ENCODE peak calls at places on chromosomes 3 and 15, in eight cellular contexts. One of them, this sample, is unnamed. For H3K36me3, the result is how much of the 10 kb centered on the place peaks cover.

GRCh38 chr3:126098391-126098858 is 14.5 kb upstream of the SLC41A3 start:
- ATAC-seq in PC-3: no peak
- ATAC-seq in K562: no peak
- ATAC-seq in IMR-90: peak
- ATAC-seq in aorta: no peak
- ATAC-seq in lower lobe of right lung: no peak
- ATAC-seq in HCT116: no peak
- ATAC-seq in gastrocnemius medialis: peak
- ATAC-seq in this sample: no peak

GRCh38 chr15:81294501-81294850 is 29.5 kb downstream of the STARD5 start:
- ATAC-seq in PC-3: no peak
- ATAC-seq in K562: peak
- ATAC-seq in IMR-90: no peak
- ATAC-seq in aorta: peak
- ATAC-seq in lower lobe of right lung: peak
- ATAC-seq in HCT116: no peak
- ATAC-seq in gastrocnemius medialis: no peak
- ATAC-seq in this sample: no peak

GRCh38 chr3:16824085-16824696 is 60.6 kb upstream of the PLCL2 start:
- ATAC-seq in PC-3: no peak
- ATAC-seq in K562: no peak
- ATAC-seq in IMR-90: no peak
- ATAC-seq in aorta: no peak
- ATAC-seq in lower lobe of right lung: no peak
- ATAC-seq in HCT116: no peak
- ATAC-seq in gastrocnemius medialis: no peak
- ATAC-seq in this sample: no peak

GRCh38 chr15:90478981-90479481 is 50.7 kb upstream of the CRTC3 start:
- ATAC-seq in PC-3: peak
- ATAC-seq in K562: no peak
- ATAC-seq in IMR-90: no peak
- ATAC-seq in aorta: no peak
- ATAC-seq in lower lobe of right lung: no peak
- ATAC-seq in HCT116: peak
- ATAC-seq in gastrocnemius medialis: no peak
- ATAC-seq in this sample: no peak

GRCh38 chr3:32137870-32138269 is 31.4 kb downstream of the GPD1L start:
- ATAC-seq in PC-3: no peak
- ATAC-seq in K562: no peak
- ATAC-seq in IMR-90: no peak
- ATAC-seq in aorta: no peak
- ATAC-seq in lower lobe of right lung: no peak
- ATAC-seq in HCT116: no peak
- ATAC-seq in gastrocnemius medialis: no peak
- ATAC-seq in this sample: no peak

GRCh38 chr3:13762931-13763330 is 116.9 kb downstream of the WNT7A start:
- ATAC-seq in PC-3: no peak
- ATAC-seq in K562: peak
- ATAC-seq in IMR-90: no peak
- ATAC-seq in aorta: no peak
- ATAC-seq in lower lobe of right lung: no peak
- ATAC-seq in HCT116: no peak
- ATAC-seq in gastrocnemius medialis: no peak
- ATAC-seq in this sample: no peak

GRCh38 chr3:192273611-192274010 is 453.7 kb downstream of the FGF12 start:
- ATAC-seq in PC-3: no peak
- ATAC-seq in K562: no peak
- ATAC-seq in IMR-90: no peak
- ATAC-seq in aorta: no peak
- ATAC-seq in lower lobe of right lung: no peak
- ATAC-seq in HCT116: no peak
- ATAC-seq in gastrocnemius medialis: no peak
- ATAC-seq in this sample: no peak

GRCh38 chr3:36444909-36445308 is 64.6 kb downstream of the STAC start:
- ATAC-seq in PC-3: peak
- ATAC-seq in K562: no peak
- ATAC-seq in IMR-90: no peak
- ATAC-seq in aorta: no peak
- ATAC-seq in lower lobe of right lung: no peak
- ATAC-seq in HCT116: no peak
- ATAC-seq in gastrocnemius medialis: peak
- ATAC-seq in this sample: peak

GRCh38 chr3:156525808-156526207 is 29.1 kb downstream of the SSR3 start:
- ATAC-seq in PC-3: peak
- ATAC-seq in K562: no peak
- ATAC-seq in IMR-90: peak
- ATAC-seq in aorta: no peak
- ATAC-seq in lower lobe of right lung: no peak
- ATAC-seq in HCT116: no peak
- ATAC-seq in gastrocnemius medialis: no peak
- ATAC-seq in this sample: no peak

GRCh38 chr3:196778755-196779154 is 39.1 kb downstream of the PAK2 start:
- ATAC-seq in PC-3: peak
- ATAC-seq in K562: no peak
- ATAC-seq in IMR-90: peak
- ATAC-seq in aorta: no peak
- ATAC-seq in lower lobe of right lung: no peak
- ATAC-seq in HCT116: no peak
- ATAC-seq in gastrocnemius medialis: peak
- ATAC-seq in this sample: no peak

GRCh38 chr3:42180901-42181300 is 85.1 kb downstream of the CCK start:
- ATAC-seq in PC-3: no peak
- ATAC-seq in K562: no peak
- ATAC-seq in IMR-90: no peak
- ATAC-seq in aorta: no peak
- ATAC-seq in lower lobe of right lung: no peak
- ATAC-seq in HCT116: no peak
- ATAC-seq in gastrocnemius medialis: no peak
- ATAC-seq in this sample: no peak

GRCh38 chr3:72930754-72931153 is 42.9 kb downstream of the GXYLT2 start:
- ATAC-seq in PC-3: no peak
- ATAC-seq in K562: no peak
- ATAC-seq in IMR-90: no peak
- ATAC-seq in aorta: no peak
- ATAC-seq in lower lobe of right lung: no peak
- ATAC-seq in HCT116: no peak
- ATAC-seq in gastrocnemius medialis: no peak
- ATAC-seq in this sample: no peak

GRCh38 chr3:30263921-30264313 is 342.5 kb upstream of the TGFBR2 start:
- ATAC-seq in PC-3: no peak
- ATAC-seq in K562: no peak
- ATAC-seq in IMR-90: no peak
- ATAC-seq in aorta: no peak
- ATAC-seq in lower lobe of right lung: no peak
- ATAC-seq in HCT116: peak
- ATAC-seq in gastrocnemius medialis: no peak
- ATAC-seq in this sample: no peak

GRCh38 chr3:179474480-179474879 is 23.2 kb upstream of the GNB4 start:
- ATAC-seq in PC-3: no peak
- ATAC-seq in K562: no peak
- ATAC-seq in IMR-90: no peak
- ATAC-seq in aorta: no peak
- ATAC-seq in lower lobe of right lung: no peak
- ATAC-seq in HCT116: no peak
- ATAC-seq in gastrocnemius medialis: no peak
- ATAC-seq in this sample: no peak

GRCh38 chr3:179473565-179473964 is 22.3 kb upstream of the GNB4 start:
- ATAC-seq in PC-3: no peak
- ATAC-seq in K562: no peak
- ATAC-seq in IMR-90: no peak
- ATAC-seq in aorta: no peak
- ATAC-seq in lower lobe of right lung: peak
- ATAC-seq in HCT116: no peak
- ATAC-seq in gastrocnemius medialis: no peak
- ATAC-seq in this sample: peak

GRCh38 chr3:179476215-179476614 is 24.9 kb upstream of the GNB4 start:
- ATAC-seq in PC-3: no peak
- ATAC-seq in K562: peak
- ATAC-seq in IMR-90: no peak
- ATAC-seq in aorta: no peak
- ATAC-seq in lower lobe of right lung: peak
- ATAC-seq in HCT116: peak
- ATAC-seq in gastrocnemius medialis: no peak
- ATAC-seq in this sample: no peak
- H3K36me3 ChIP-seq in PC-3: under half
- H3K36me3 ChIP-seq in K562: under half
- H3K36me3 ChIP-seq in IMR-90: under half
- H3K36me3 ChIP-seq in aorta: under half
- H3K36me3 ChIP-seq in lower lobe of right lung: under half
- H3K36me3 ChIP-seq in HCT116: under half
- H3K36me3 ChIP-seq in gastrocnemius medialis: under half
- H3K36me3 ChIP-seq in this sample: under half

DNA sequence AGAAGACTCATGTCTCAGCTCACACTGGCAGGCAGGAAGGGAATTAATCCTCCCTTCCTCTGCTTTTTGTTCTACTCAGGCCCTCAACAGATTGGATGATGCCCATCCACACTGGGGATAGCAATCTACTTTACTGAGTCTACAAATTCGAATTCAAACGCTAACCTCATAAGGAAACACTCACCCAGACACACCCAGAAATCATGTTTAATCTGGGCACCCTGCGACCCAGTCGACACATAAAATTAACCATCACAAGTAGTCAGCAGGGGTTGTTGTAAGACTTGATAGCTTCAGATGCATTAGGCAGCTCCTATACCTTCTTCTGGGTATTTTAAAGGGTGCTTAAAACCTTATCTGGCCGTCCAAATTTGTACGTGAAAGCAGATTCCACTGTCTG is 407.4 kb upstream of the PPP2R3A start:
- ATAC-seq in PC-3: no peak
- ATAC-seq in K562: no peak
- ATAC-seq in IMR-90: no peak
- ATAC-seq in aorta: no peak
- ATAC-seq in lower lobe of right lung: no peak
- ATAC-seq in HCT116: no peak
- ATAC-seq in gastrocnemius medialis: no peak
- ATAC-seq in this sample: no peak
- H3K36me3 ChIP-seq in PC-3: under half
- H3K36me3 ChIP-seq in K562: under half
- H3K36me3 ChIP-seq in IMR-90: under half
- H3K36me3 ChIP-seq in aorta: under half
- H3K36me3 ChIP-seq in lower lobe of right lung: under half
- H3K36me3 ChIP-seq in HCT116: under half
- H3K36me3 ChIP-seq in gastrocnemius medialis: under half
- H3K36me3 ChIP-seq in this sample: under half

GRCh38 chr15:73709671-73710070 is 25.5 kb downstream of the CD276 start:
- ATAC-seq in PC-3: no peak
- ATAC-seq in K562: no peak
- ATAC-seq in IMR-90: no peak
- ATAC-seq in aorta: no peak
- ATAC-seq in lower lobe of right lung: no peak
- ATAC-seq in HCT116: no peak
- ATAC-seq in gastrocnemius medialis: no peak
- ATAC-seq in this sample: no peak

GRCh38 chr15:73709241-73709640 is 25.1 kb downstream of the CD276 start:
- ATAC-seq in PC-3: no peak
- ATAC-seq in K562: no peak
- ATAC-seq in IMR-90: no peak
- ATAC-seq in aorta: no peak
- ATAC-seq in lower lobe of right lung: no peak
- ATAC-seq in HCT116: no peak
- ATAC-seq in gastrocnemius medialis: no peak
- ATAC-seq in this sample: no peak

GRCh38 chr15:73711526-73711925 is 27.3 kb downstream of the CD276 start:
- ATAC-seq in PC-3: no peak
- ATAC-seq in K562: no peak
- ATAC-seq in IMR-90: no peak
- ATAC-seq in aorta: no peak
- ATAC-seq in lower lobe of right lung: peak
- ATAC-seq in HCT116: no peak
- ATAC-seq in gastrocnemius medialis: no peak
- ATAC-seq in this sample: no peak

GRCh38 chr15:73710321-73710720 is 26.1 kb downstream of the CD276 start:
- ATAC-seq in PC-3: no peak
- ATAC-seq in K562: no peak
- ATAC-seq in IMR-90: no peak
- ATAC-seq in aorta: no peak
- ATAC-seq in lower lobe of right lung: no peak
- ATAC-seq in HCT116: no peak
- ATAC-seq in gastrocnemius medialis: no peak
- ATAC-seq in this sample: no peak

DNA sequence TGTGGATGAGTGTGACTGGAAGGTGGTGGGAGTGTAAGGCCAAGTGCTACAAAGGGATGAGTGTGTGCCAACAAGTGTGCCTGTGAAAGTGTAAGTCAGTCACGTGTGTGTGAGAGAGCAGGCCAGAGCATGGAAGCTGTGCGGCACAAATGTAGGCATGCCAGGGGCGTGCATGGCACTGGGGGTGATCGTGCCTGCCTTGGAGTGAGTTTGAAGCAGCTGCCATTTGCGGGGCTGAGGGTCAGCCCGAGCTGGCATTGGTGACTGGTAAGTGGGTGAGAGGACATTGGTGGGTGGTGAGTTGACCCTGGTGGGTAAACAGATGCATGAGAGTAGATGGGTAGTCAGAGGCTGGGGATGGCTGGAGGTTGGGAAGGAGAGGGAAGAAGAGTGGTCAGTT is 24.5 kb downstream of the CD276 start:
- ATAC-seq in PC-3: no peak
- ATAC-seq in K562: no peak
- ATAC-seq in IMR-90: no peak
- ATAC-seq in aorta: no peak
- ATAC-seq in lower lobe of right lung: no peak
- ATAC-seq in HCT116: no peak
- ATAC-seq in gastrocnemius medialis: no peak
- ATAC-seq in this sample: no peak
- H3K36me3 ChIP-seq in PC-3: under half
- H3K36me3 ChIP-seq in K562: under half
- H3K36me3 ChIP-seq in IMR-90: half or more
- H3K36me3 ChIP-seq in aorta: under half
- H3K36me3 ChIP-seq in lower lobe of right lung: half or more
- H3K36me3 ChIP-seq in HCT116: under half
- H3K36me3 ChIP-seq in gastrocnemius medialis: under half
- H3K36me3 ChIP-seq in this sample: under half

GRCh38 chr15:63722144-63722543 is 111.6 kb downstream of the HERC1 start:
- ATAC-seq in PC-3: peak
- ATAC-seq in K562: no peak
- ATAC-seq in IMR-90: no peak
- ATAC-seq in aorta: no peak
- ATAC-seq in lower lobe of right lung: no peak
- ATAC-seq in HCT116: no peak
- ATAC-seq in gastrocnemius medialis: no peak
- ATAC-seq in this sample: no peak

GRCh38 chr15:63724760-63725159 is 109.0 kb downstream of the HERC1 start:
- ATAC-seq in PC-3: no peak
- ATAC-seq in K562: no peak
- ATAC-seq in IMR-90: no peak
- ATAC-seq in aorta: no peak
- ATAC-seq in lower lobe of right lung: peak
- ATAC-seq in HCT116: no peak
- ATAC-seq in gastrocnemius medialis: no peak
- ATAC-seq in this sample: no peak

GRCh38 chr15:63718590-63719035 is 115.1 kb downstream of the HERC1 start:
- ATAC-seq in PC-3: peak
- ATAC-seq in K562: no peak
- ATAC-seq in IMR-90: peak
- ATAC-seq in aorta: peak
- ATAC-seq in lower lobe of right lung: peak
- ATAC-seq in HCT116: no peak
- ATAC-seq in gastrocnemius medialis: peak
- ATAC-seq in this sample: peak

GRCh38 chr15:63715818-63716217 is 117.9 kb downstream of the HERC1 start:
- ATAC-seq in PC-3: no peak
- ATAC-seq in K562: no peak
- ATAC-seq in IMR-90: no peak
- ATAC-seq in aorta: no peak
- ATAC-seq in lower lobe of right lung: no peak
- ATAC-seq in HCT116: no peak
- ATAC-seq in gastrocnemius medialis: no peak
- ATAC-seq in this sample: no peak

GRCh38 chr15:63719281-63719680 is 114.5 kb downstream of the HERC1 start:
- ATAC-seq in PC-3: no peak
- ATAC-seq in K562: no peak
- ATAC-seq in IMR-90: no peak
- ATAC-seq in aorta: no peak
- ATAC-seq in lower lobe of right lung: peak
- ATAC-seq in HCT116: no peak
- ATAC-seq in gastrocnemius medialis: no peak
- ATAC-seq in this sample: no peak
- H3K36me3 ChIP-seq in PC-3: under half
- H3K36me3 ChIP-seq in K562: half or more
- H3K36me3 ChIP-seq in IMR-90: under half
- H3K36me3 ChIP-seq in aorta: under half
- H3K36me3 ChIP-seq in lower lobe of right lung: half or more
- H3K36me3 ChIP-seq in HCT116: under half
- H3K36me3 ChIP-seq in gastrocnemius medialis: under half
- H3K36me3 ChIP-seq in this sample: half or more

This sample was measured in gastroesophageal sphincter.